ENCODE peak calls at places on chromosomes 13 and 19, in six cellular contexts. One of them, this sample, is unnamed.

GRCh38 chr13:49975826-49976225 is 21.0 kb upstream of the TRIM13 start:
- DNase-seq in activated T-cell treated with anti-CD3 and anti-CD28 coated beads, Interleukin-2, amount 50 U/mL, for 72 hours: no peak
- DNase-seq in type B pancreatic cell: no peak
- DNase-seq in HFF-Myc: no peak
- DNase-seq in iris pigment epithelial cell: no peak
- DNase-seq in H9: no peak
- DNase-seq in this sample: no peak

GRCh38 chr19:18507021-18507726 is 14.7 kb downstream of the ELL start:
- DNase-seq in HFF-Myc: no peak
- DNase-seq in H9: no peak
- DNase-seq in type B pancreatic cell: no peak
- DNase-seq in iris pigment epithelial cell: peak
- DNase-seq in activated T-cell treated with anti-CD3 and anti-CD28 coated beads, Interleukin-2, amount 50 U/mL, for 72 hours: peak
- DNase-seq in this sample: no peak

GRCh38 chr13:75312884-75313520 is 169.0 kb downstream of the TBC1D4 start:
- DNase-seq in activated T-cell treated with anti-CD3 and anti-CD28 coated beads, Interleukin-2, amount 50 U/mL, for 72 hours: peak
- DNase-seq in H9: no peak
- DNase-seq in type B pancreatic cell: no peak
- DNase-seq in HFF-Myc: no peak
- DNase-seq in iris pigment epithelial cell: no peak
- DNase-seq in this sample: no peak

GRCh38 chr13:32318072-32318471 is 2.8 kb downstream of the BRCA2 start:
- DNase-seq in HFF-Myc: no peak
- DNase-seq in activated T-cell treated with anti-CD3 and anti-CD28 coated beads, Interleukin-2, amount 50 U/mL, for 72 hours: no peak
- DNase-seq in iris pigment epithelial cell: no peak
- DNase-seq in H9: no peak
- DNase-seq in type B pancreatic cell: no peak
- DNase-seq in this sample: no peak

GRCh38 chr13:84445776-84446175 is 563.5 kb upstream of the SLITRK1 start:
- DNase-seq in activated T-cell treated with anti-CD3 and anti-CD28 coated beads, Interleukin-2, amount 50 U/mL, for 72 hours: no peak
- DNase-seq in type B pancreatic cell: no peak
- DNase-seq in H9: no peak
- DNase-seq in HFF-Myc: no peak
- DNase-seq in iris pigment epithelial cell: peak
- DNase-seq in this sample: no peak

GRCh38 chr19:1249298-1249989 is 1.1 kb downstream of the MIDN start:
- DNase-seq in H9: peak
- DNase-seq in HFF-Myc: no peak
- DNase-seq in activated T-cell treated with anti-CD3 and anti-CD28 coated beads, Interleukin-2, amount 50 U/mL, for 72 hours: peak
- DNase-seq in iris pigment epithelial cell: peak
- DNase-seq in type B pancreatic cell: peak
- DNase-seq in this sample: no peak

GRCh38 chr19:36213793-36214387 is 575 bp downstream of the ZNF565 start:
- DNase-seq in HFF-Myc: no peak
- DNase-seq in activated T-cell treated with anti-CD3 and anti-CD28 coated beads, Interleukin-2, amount 50 U/mL, for 72 hours: peak
- DNase-seq in iris pigment epithelial cell: peak
- DNase-seq in H9: no peak
- DNase-seq in type B pancreatic cell: no peak
- DNase-seq in this sample: no peak

GRCh38 chr13:112972258-112972657 is 3.2 kb downstream of the MCF2L start:
- DNase-seq in HFF-Myc: no peak
- DNase-seq in type B pancreatic cell: no peak
- DNase-seq in iris pigment epithelial cell: no peak
- DNase-seq in H9: no peak
- DNase-seq in activated T-cell treated with anti-CD3 and anti-CD28 coated beads, Interleukin-2, amount 50 U/mL, for 72 hours: no peak
- DNase-seq in this sample: no peak

GRCh38 chr19:14003279-14004051 is 2.7 kb downstream of the RFX1 start:
- DNase-seq in H9: no peak
- DNase-seq in iris pigment epithelial cell: no peak
- DNase-seq in activated T-cell treated with anti-CD3 and anti-CD28 coated beads, Interleukin-2, amount 50 U/mL, for 72 hours: no peak
- DNase-seq in HFF-Myc: no peak
- DNase-seq in type B pancreatic cell: no peak
- DNase-seq in this sample: no peak

GRCh38 chr13:85974604-85975366 is 175.6 kb upstream of the SLITRK6 start:
- DNase-seq in activated T-cell treated with anti-CD3 and anti-CD28 coated beads, Interleukin-2, amount 50 U/mL, for 72 hours: no peak
- DNase-seq in H9: no peak
- DNase-seq in HFF-Myc: no peak
- DNase-seq in iris pigment epithelial cell: peak
- DNase-seq in type B pancreatic cell: no peak
- DNase-seq in this sample: no peak

GRCh38 chr13:52447815-52448552 is 2.5 kb downstream of the VPS36 start:
- DNase-seq in H9: no peak
- DNase-seq in iris pigment epithelial cell: no peak
- DNase-seq in type B pancreatic cell: no peak
- DNase-seq in HFF-Myc: no peak
- DNase-seq in activated T-cell treated with anti-CD3 and anti-CD28 coated beads, Interleukin-2, amount 50 U/mL, for 72 hours: no peak
- DNase-seq in this sample: no peak

GRCh38 chr19:14320253-14320652 is 61.0 kb upstream of the ADGRE5 start:
- DNase-seq in H9: no peak
- DNase-seq in HFF-Myc: no peak
- DNase-seq in activated T-cell treated with anti-CD3 and anti-CD28 coated beads, Interleukin-2, amount 50 U/mL, for 72 hours: no peak
- DNase-seq in type B pancreatic cell: no peak
- DNase-seq in iris pigment epithelial cell: no peak
- DNase-seq in this sample: no peak

GRCh38 chr19:47310819-47311218 is 1.2 kb downstream of the C5AR1 start:
- DNase-seq in HFF-Myc: no peak
- DNase-seq in iris pigment epithelial cell: peak
- DNase-seq in H9: no peak
- DNase-seq in activated T-cell treated with anti-CD3 and anti-CD28 coated beads, Interleukin-2, amount 50 U/mL, for 72 hours: no peak
- DNase-seq in type B pancreatic cell: no peak
- DNase-seq in this sample: no peak

GRCh38 chr19:6238256-6238642 is 41.5 kb downstream of the MLLT1 start:
- DNase-seq in H9: no peak
- DNase-seq in type B pancreatic cell: no peak
- DNase-seq in activated T-cell treated with anti-CD3 and anti-CD28 coated beads, Interleukin-2, amount 50 U/mL, for 72 hours: no peak
- DNase-seq in HFF-Myc: no peak
- DNase-seq in iris pigment epithelial cell: peak
- DNase-seq in this sample: no peak

GRCh38 chr19:28424662-28425430 is 788.1 kb downstream of the UQCRFS1 start:
- DNase-seq in HFF-Myc: no peak
- DNase-seq in type B pancreatic cell: no peak
- DNase-seq in iris pigment epithelial cell: no peak
- DNase-seq in activated T-cell treated with anti-CD3 and anti-CD28 coated beads, Interleukin-2, amount 50 U/mL, for 72 hours: no peak
- DNase-seq in H9: no peak
- DNase-seq in this sample: no peak

GRCh38 chr13:107824636-107825035 is 390.7 kb downstream of the LIG4 start:
- DNase-seq in type B pancreatic cell: no peak
- DNase-seq in activated T-cell treated with anti-CD3 and anti-CD28 coated beads, Interleukin-2, amount 50 U/mL, for 72 hours: no peak
- DNase-seq in HFF-Myc: no peak
- DNase-seq in H9: no peak
- DNase-seq in iris pigment epithelial cell: no peak
- DNase-seq in this sample: no peak

GRCh38 chr13:25699056-25699455 is 327.3 kb downstream of the ATP8A2 start:
- DNase-seq in H9: no peak
- DNase-seq in activated T-cell treated with anti-CD3 and anti-CD28 coated beads, Interleukin-2, amount 50 U/mL, for 72 hours: no peak
- DNase-seq in iris pigment epithelial cell: no peak
- DNase-seq in HFF-Myc: no peak
- DNase-seq in type B pancreatic cell: no peak
- DNase-seq in this sample: no peak

GRCh38 chr13:113064534-113065405 is 40.8 kb upstream of the F7 start:
- DNase-seq in activated T-cell treated with anti-CD3 and anti-CD28 coated beads, Interleukin-2, amount 50 U/mL, for 72 hours: no peak
- DNase-seq in type B pancreatic cell: no peak
- DNase-seq in HFF-Myc: no peak
- DNase-seq in iris pigment epithelial cell: peak
- DNase-seq in H9: no peak
- DNase-seq in this sample: no peak

GRCh38 chr19:50460161-50460765 is 16.0 kb upstream of the EMC10 start:
- DNase-seq in H9: no peak
- DNase-seq in HFF-Myc: no peak
- DNase-seq in activated T-cell treated with anti-CD3 and anti-CD28 coated beads, Interleukin-2, amount 50 U/mL, for 72 hours: peak
- DNase-seq in type B pancreatic cell: no peak
- DNase-seq in iris pigment epithelial cell: peak
- DNase-seq in this sample: no peak

GRCh38 chr19:49851456-49852259 is 699 bp downstream of the PTOV1 start:
- DNase-seq in type B pancreatic cell: no peak
- DNase-seq in activated T-cell treated with anti-CD3 and anti-CD28 coated beads, Interleukin-2, amount 50 U/mL, for 72 hours: peak
- DNase-seq in H9: peak
- DNase-seq in iris pigment epithelial cell: no peak
- DNase-seq in HFF-Myc: no peak
- DNase-seq in this sample: no peak

GRCh38 chr19:49590971-49591730 is at the start of gene PRR12:
- DNase-seq in type B pancreatic cell: no peak
- DNase-seq in HFF-Myc: no peak
- DNase-seq in iris pigment epithelial cell: peak
- DNase-seq in H9: peak
- DNase-seq in activated T-cell treated with anti-CD3 and anti-CD28 coated beads, Interleukin-2, amount 50 U/mL, for 72 hours: peak
- DNase-seq in this sample: no peak

GRCh38 chr13:24092108-24092507 is 68.4 kb upstream of the SPATA13 start:
- DNase-seq in iris pigment epithelial cell: no peak
- DNase-seq in HFF-Myc: no peak
- DNase-seq in activated T-cell treated with anti-CD3 and anti-CD28 coated beads, Interleukin-2, amount 50 U/mL, for 72 hours: no peak
- DNase-seq in H9: no peak
- DNase-seq in type B pancreatic cell: no peak
- DNase-seq in this sample: no peak

GRCh38 chr13:20873348-20873747 is 29.2 kb downstream of the XPO4 start:
- DNase-seq in activated T-cell treated with anti-CD3 and anti-CD28 coated beads, Interleukin-2, amount 50 U/mL, for 72 hours: no peak
- DNase-seq in H9: no peak
- DNase-seq in type B pancreatic cell: no peak
- DNase-seq in HFF-Myc: peak
- DNase-seq in iris pigment epithelial cell: peak
- DNase-seq in this sample: no peak

This sample was measured in cortex of kidney.